ENCODE peak calls at places on chromosomes 2 and 18, in five cellular contexts. S is AG04450; Z is IMR-90; H is endothelial cell of umbilical vein; L is CD8-positive, alpha-beta T cell. V is an unnamed sample.

GRCh38 chr18:2139676-2140075 is 431.6 kb downstream of the METTL4 start:
- DNase-seq in S (no peak), H (no peak), L (no peak), Z (no peak), V (no peak)

GRCh38 chr2:239046822-239047221 is 198.9 kb downstream of the TWIST2 start:
- DNase-seq in S (no peak), H (no peak), L (no peak), Z (no peak), V (no peak)

GRCh38 chr2:189570565-189570964 is 10.0 kb downstream of the SLC40A1 start:
- DNase-seq in H (peak; percentile 60), L (no peak), S (peak; percentile 59), Z (peak; percentile 84), V (no peak)

GRCh38 chr2:26521913-26522180 is 43.9 kb upstream of the OTOF start:
- DNase-seq in H (no peak), Z (no peak), S (no peak), L (no peak), V (no peak)

GRCh38 chr18:23662309-23663263 is at the start of gene ANKRD29:
- DNase-seq in Z (no peak), S (no peak), H (peak; percentile 16), L (peak; percentile 41), V (no peak)

GRCh38 chr2:127628767-127629614 is 17.0 kb upstream of the GPR17 start:
- DNase-seq in L (no peak), Z (no peak), S (no peak), H (no peak), V (no peak)

GRCh38 chr2:79180092-79180491 is 20.5 kb upstream of the REG3A start:
- DNase-seq in L (no peak), S (no peak), Z (no peak), H (no peak), V (no peak)

GRCh38 chr18:61765097-61765496 is 127.7 kb downstream of the RNF152 start:
- DNase-seq in H (no peak), Z (peak; percentile 81), L (no peak), S (peak; percentile 29), V (no peak)

GRCh38 chr18:59606193-59607175 is 90.7 kb downstream of the CCBE1 start:
- DNase-seq in H (no peak), S (peak; percentile 79), Z (peak; percentile 89), L (no peak), V (no peak)

GRCh38 chr2:98693477-98693876 is 37.5 kb downstream of the MGAT4A start:
- DNase-seq in S (no peak), H (no peak), Z (no peak), L (no peak), V (no peak)

GRCh38 chr18:35661483-35662146 is 80.1 kb downstream of the GALNT1 start:
- DNase-seq in L (no peak), Z (no peak), S (no peak), H (peak; percentile 47), V (peak; percentile 55)

GRCh38 chr2:9439536-9439935 is 16.1 kb downstream of the CPSF3 start:
- DNase-seq in Z (peak; percentile 61), S (no peak), H (no peak), L (no peak), V (no peak)

GRCh38 chr18:40868110-40868858 is 1086.8 kb upstream of the PIK3C3 start:
- DNase-seq in H (peak; percentile 49), S (peak; percentile 49), Z (peak; percentile 96), L (no peak), V (no peak)

GRCh38 chr2:150997066-150997465 is 264.6 kb downstream of the RBM43 start:
- DNase-seq in H (no peak), S (no peak), L (no peak), Z (no peak), V (no peak)

GRCh38 chr2:29293830-29294438 is 178.7 kb downstream of the CLIP4 start:
- DNase-seq in S (no peak), H (peak; percentile 23), L (no peak), Z (peak; percentile 28), V (peak; percentile 62)

GRCh38 chr2:25443766-25444165 is 102.0 kb upstream of the DNMT3A start:
- DNase-seq in H (no peak), S (no peak), L (no peak), Z (no peak), V (no peak)

GRCh38 chr18:54740146-54740844 is 88.0 kb upstream of the RAB27B start:
- DNase-seq in Z (peak; percentile 82), H (peak; percentile 41), S (peak; percentile 6), L (no peak), V (no peak)

DNA sequence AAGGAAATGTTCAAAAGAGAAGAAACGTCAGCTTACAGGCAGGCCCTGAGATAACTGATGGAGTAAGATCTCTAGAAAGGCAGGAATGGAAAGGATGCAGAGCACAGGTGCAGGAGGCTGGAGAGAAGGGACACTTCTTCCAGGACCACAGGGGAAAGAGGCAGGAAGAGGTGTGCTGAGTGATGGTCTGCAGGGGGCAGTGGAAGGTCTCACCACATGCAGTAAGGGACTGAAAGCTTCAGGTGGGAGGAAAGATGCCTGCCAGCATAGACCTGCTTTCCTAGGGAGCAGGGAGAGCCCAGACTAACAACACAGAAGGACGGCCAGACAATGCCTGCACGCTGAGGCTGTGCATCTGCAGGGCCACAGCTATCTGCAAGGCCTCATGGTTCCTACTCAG is 156.8 kb downstream of the L3MBTL4 start:
- DNase-seq in H (no peak), Z (no peak), S (no peak), L (no peak), V (no peak)
- H3K9me3 ChIP-seq in H (no peaks in the 10 kb centered on the region), Z (no peaks in the 10 kb centered on the region), S (no peaks in the 10 kb centered on the region), L (no peaks in the 10 kb centered on the region), V (no peaks in the 10 kb centered on the region)

DNA sequence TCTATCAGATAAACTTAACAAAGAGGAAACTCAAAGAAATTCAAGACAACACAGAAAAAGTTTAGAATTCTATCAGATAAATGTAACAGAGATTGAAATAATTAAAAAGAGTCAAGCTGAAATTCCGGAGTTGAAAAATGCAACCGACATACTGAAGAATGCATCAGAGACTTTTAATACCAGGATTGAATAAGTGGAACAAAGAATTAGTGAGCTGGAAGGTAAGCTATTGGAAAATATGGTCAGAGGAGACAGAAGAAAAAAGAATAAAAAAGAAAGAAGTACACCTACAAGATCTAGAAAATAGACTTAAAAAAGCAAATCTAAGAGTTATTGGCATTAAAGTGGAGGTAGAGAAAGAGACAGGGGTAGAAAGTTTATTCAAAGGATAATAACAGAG is 88.0 kb downstream of the ATP8B1 start:
- DNase-seq in L (no peak), S (no peak), H (no peak), Z (no peak), V (no peak)
- H3K9me3 ChIP-seq in L (peaks cover 4% of the 10 kb centered on the region), S (no peaks in the 10 kb centered on the region), H (no peaks in the 10 kb centered on the region), Z (no peaks in the 10 kb centered on the region), V (peaks cover 4% of the 10 kb centered on the region)

GRCh38 chr2:107414376-107414775 is 412.3 kb upstream of the RGPD4 start:
- DNase-seq in S (no peak), Z (no peak), L (no peak), H (no peak), V (no peak)
- H3K9me3 ChIP-seq in S (no peaks in the 10 kb centered on the region), Z (peaks cover 2% of the 10 kb centered on the region), L (no peaks in the 10 kb centered on the region), H (peaks cover 3% of the 10 kb centered on the region), V (no peaks in the 10 kb centered on the region)

DNA sequence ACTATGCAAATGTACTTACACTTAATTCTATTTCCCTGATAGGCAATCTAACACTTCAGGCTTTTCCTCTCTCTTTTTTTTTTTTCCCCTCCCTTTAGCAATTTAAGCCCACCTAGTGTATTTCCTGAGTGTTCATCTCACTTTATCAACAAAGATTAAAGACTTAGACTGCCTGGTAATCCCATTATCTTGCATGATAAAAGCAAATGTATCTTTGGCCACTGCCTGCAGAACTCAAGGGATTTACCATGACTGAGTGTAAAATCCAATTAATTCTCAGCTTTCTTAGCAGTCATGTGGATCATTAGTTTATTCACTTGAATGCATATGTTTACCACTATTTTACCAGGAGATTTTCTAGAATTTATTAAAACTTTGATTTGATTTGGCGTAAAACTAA is 1102.2 kb upstream of the GYPC start:
- DNase-seq in H (no peak), S (no peak), Z (no peak), L (no peak), V (no peak)
- H3K9me3 ChIP-seq in H (peaks cover 1% of the 10 kb centered on the region), S (no peaks in the 10 kb centered on the region), Z (peaks cover 3% of the 10 kb centered on the region), L (no peaks in the 10 kb centered on the region), V (no peaks in the 10 kb centered on the region)

GRCh38 chr2:100451734-100452133 is 18.5 kb upstream of the NMS start:
- DNase-seq in Z (no peak), H (no peak), S (no peak), L (no peak), V (no peak)

DNA sequence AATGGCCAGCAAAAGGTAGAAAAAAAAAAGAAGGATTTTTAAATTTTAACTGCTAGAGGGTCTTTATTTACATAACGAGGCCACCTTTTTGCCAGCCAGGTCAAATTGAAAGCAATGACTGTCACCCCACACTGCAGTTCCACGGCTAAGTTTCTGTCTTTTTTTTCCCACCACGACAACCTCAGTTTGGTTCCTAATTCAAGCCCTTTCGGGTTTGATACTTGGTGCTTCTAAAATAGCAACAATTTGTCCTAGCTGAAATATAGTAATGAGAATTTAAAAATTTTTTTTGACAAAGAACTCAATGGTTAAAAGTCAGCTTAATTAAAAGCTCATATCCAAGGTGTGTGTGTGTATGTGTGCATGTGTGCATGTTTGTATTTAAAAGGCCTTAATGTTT is 16.4 kb upstream of the NMS start:
- DNase-seq in Z (no peak), S (no peak), H (no peak), L (no peak), V (no peak)
- H3K9me3 ChIP-seq in Z (peaks cover 4% of the 10 kb centered on the region), S (peaks cover 2% of the 10 kb centered on the region), H (no peaks in the 10 kb centered on the region), L (no peaks in the 10 kb centered on the region), V (peaks cover 10% of the 10 kb centered on the region)

DNA sequence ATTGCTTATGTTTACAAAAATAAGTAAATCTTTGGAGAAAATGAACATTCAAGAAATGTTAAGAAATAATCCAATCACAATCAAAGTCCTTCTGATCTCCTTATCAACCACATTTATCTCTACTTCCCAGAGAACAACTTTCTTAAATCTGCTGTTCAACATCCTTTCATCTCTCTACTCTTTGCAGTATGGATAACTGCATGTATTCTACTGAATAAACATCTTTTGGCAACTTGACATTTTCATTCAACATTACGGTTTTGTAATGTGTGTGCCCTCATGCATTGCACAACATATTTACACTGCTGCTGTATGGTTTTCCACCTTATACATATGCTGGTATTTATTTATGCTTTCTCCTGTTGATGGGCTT is 9.2 kb downstream of the CMPK2 start:
- DNase-seq in S (no peak), Z (no peak), L (no peak), H (no peak), V (no peak)
- H3K9me3 ChIP-seq in S (no peaks in the 10 kb centered on the region), Z (no peaks in the 10 kb centered on the region), L (no peaks in the 10 kb centered on the region), H (no peaks in the 10 kb centered on the region), V (no peaks in the 10 kb centered on the region)

DNA sequence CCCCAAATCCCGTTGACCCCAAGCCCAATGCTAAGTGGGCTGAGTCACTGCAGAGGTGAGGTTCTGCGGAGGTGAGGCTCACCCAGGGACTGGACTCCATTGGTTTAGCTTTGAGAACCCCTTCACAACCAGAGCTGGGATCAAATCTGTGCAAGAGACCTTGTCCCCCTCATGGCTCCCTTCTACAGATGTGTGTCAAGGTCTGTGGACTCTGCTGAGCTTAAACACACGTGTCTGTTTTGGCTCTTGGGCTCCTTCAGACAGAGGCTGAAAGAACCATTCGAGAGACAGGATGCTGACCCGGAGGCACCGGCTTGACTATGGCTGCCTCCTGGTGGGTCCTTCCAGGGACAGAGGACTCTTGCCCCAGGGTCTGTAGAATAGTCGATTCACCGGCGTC is 190.3 kb downstream of the LPIN1 start:
- DNase-seq in Z (no peak), H (no peak), L (no peak), S (no peak), V (no peak)
- H3K9me3 ChIP-seq in Z (no peaks in the 10 kb centered on the region), H (no peaks in the 10 kb centered on the region), L (no peaks in the 10 kb centered on the region), S (no peaks in the 10 kb centered on the region), V (no peaks in the 10 kb centered on the region)

V was measured in Karpas-422.